ENCODE peak calls at places on chromosomes 11 and 22, in four cellular contexts. One of them, this sample, is unnamed.

GRCh38 chr22:44091021-44091721 is 67.1 kb downstream of the PARVB start:
- DNase-seq in PC-9: no peak
- DNase-seq in HCT116: peak
- DNase-seq in stomach: no peak
- DNase-seq in this sample: peak

GRCh38 chr11:95495722-95496121 is 264.7 kb upstream of the SESN3 start:
- DNase-seq in stomach: no peak
- DNase-seq in HCT116: no peak
- DNase-seq in PC-9: no peak
- DNase-seq in this sample: no peak

GRCh38 chr11:60921259-60921658 is 3.0 kb upstream of the TMEM132A start:
- DNase-seq in HCT116: no peak
- DNase-seq in stomach: no peak
- DNase-seq in PC-9: no peak
- DNase-seq in this sample: no peak

GRCh38 chr11:118291453-118291852 is 13.1 kb upstream of the CD3E start:
- DNase-seq in HCT116: no peak
- DNase-seq in stomach: no peak
- DNase-seq in PC-9: no peak
- DNase-seq in this sample: no peak

GRCh38 chr22:45336971-45337431 is 27.3 kb downstream of the FAM118A start:
- DNase-seq in PC-9: no peak
- DNase-seq in HCT116: no peak
- DNase-seq in stomach: peak
- DNase-seq in this sample: no peak

GRCh38 chr11:67584205-67584880 is 731 bp downstream of the GSTP1 start:
- DNase-seq in HCT116: no peak
- DNase-seq in PC-9: peak
- DNase-seq in stomach: peak
- DNase-seq in this sample: peak

GRCh38 chr11:90135016-90135415 is 553 bp downstream of the NAALAD2 start:
- DNase-seq in PC-9: no peak
- DNase-seq in stomach: no peak
- DNase-seq in HCT116: no peak
- DNase-seq in this sample: no peak

GRCh38 chr11:46896719-46897406 is 21.5 kb downstream of the LRP4 start:
- DNase-seq in stomach: no peak
- DNase-seq in PC-9: no peak
- DNase-seq in HCT116: peak
- DNase-seq in this sample: peak

GRCh38 chr22:43060213-43060612 is 29.0 kb downstream of the TTLL1 start:
- DNase-seq in PC-9: no peak
- DNase-seq in HCT116: no peak
- DNase-seq in stomach: peak
- DNase-seq in this sample: peak

GRCh38 chr11:27040302-27041115 is at the start of gene BBOX1:
- DNase-seq in stomach: no peak
- DNase-seq in HCT116: no peak
- DNase-seq in PC-9: peak
- DNase-seq in this sample: no peak

GRCh38 chr22:46646531-46647211 is 26.5 kb downstream of the GRAMD4 start:
- DNase-seq in PC-9: no peak
- DNase-seq in HCT116: no peak
- DNase-seq in stomach: peak
- DNase-seq in this sample: no peak

GRCh38 chr22:46287873-46288751 is 8.6 kb upstream of the GTSE1 start:
- DNase-seq in stomach: peak
- DNase-seq in PC-9: peak
- DNase-seq in HCT116: no peak
- DNase-seq in this sample: no peak

GRCh38 chr22:29269731-29270474 is 1.8 kb downstream of the EWSR1 start:
- DNase-seq in PC-9: no peak
- DNase-seq in stomach: no peak
- DNase-seq in HCT116: no peak
- DNase-seq in this sample: no peak

GRCh38 chr11:69650832-69651344 is 9.9 kb downstream of the CCND1 start:
- DNase-seq in stomach: no peak
- DNase-seq in HCT116: no peak
- DNase-seq in PC-9: no peak
- DNase-seq in this sample: no peak

GRCh38 chr11:47093541-47093940 is 83.1 kb downstream of the ARFGAP2 start:
- DNase-seq in HCT116: no peak
- DNase-seq in stomach: no peak
- DNase-seq in PC-9: no peak
- DNase-seq in this sample: no peak

GRCh38 chr22:43197271-43197941 is 10.5 kb upstream of the TTLL12 start:
- DNase-seq in HCT116: no peak
- DNase-seq in stomach: no peak
- DNase-seq in PC-9: no peak
- DNase-seq in this sample: no peak

GRCh38 chr11:19660076-19660475 is 52.6 kb upstream of the NAV2 start:
- DNase-seq in HCT116: peak
- DNase-seq in stomach: no peak
- DNase-seq in PC-9: peak
- DNase-seq in this sample: no peak

GRCh38 chr22:22955866-22956535 is 68.4 kb downstream of the IGLL5 start:
- DNase-seq in stomach: peak
- DNase-seq in HCT116: peak
- DNase-seq in PC-9: no peak
- DNase-seq in this sample: peak

GRCh38 chr22:45208993-45209838 is 31.5 kb downstream of the KIAA0930 start:
- DNase-seq in PC-9: no peak
- DNase-seq in HCT116: no peak
- DNase-seq in stomach: no peak
- DNase-seq in this sample: peak

GRCh38 chr11:1943977-1944376 is 3.2 kb upstream of the MRPL23 start:
- DNase-seq in PC-9: no peak
- DNase-seq in stomach: no peak
- DNase-seq in HCT116: no peak
- DNase-seq in this sample: no peak

GRCh38 chr11:17414992-17415391 is 26.5 kb upstream of the KCNJ11 start:
- DNase-seq in HCT116: no peak
- DNase-seq in stomach: no peak
- DNase-seq in PC-9: no peak
- DNase-seq in this sample: no peak

GRCh38 chr22:32378703-32379272 is 21.1 kb downstream of the RFPL3 start:
- DNase-seq in PC-9: peak
- DNase-seq in stomach: no peak
- DNase-seq in HCT116: peak
- DNase-seq in this sample: peak

GRCh38 chr11:35785287-35786167 is 123.0 kb downstream of the TRIM44 start:
- DNase-seq in HCT116: no peak
- DNase-seq in PC-9: no peak
- DNase-seq in stomach: no peak
- DNase-seq in this sample: no peak

GRCh38 chr22:11066458-11067285 is 4461.3 kb upstream of the OR11H1 start:
- DNase-seq in HCT116: no peak
- DNase-seq in stomach: no peak
- DNase-seq in PC-9: no peak
- DNase-seq in this sample: no peak

GRCh38 chr22:50245214-50246072 is 620 bp upstream of the TUBGCP6 start:
- DNase-seq in stomach: no peak
- DNase-seq in PC-9: peak
- DNase-seq in HCT116: no peak
- DNase-seq in this sample: no peak

GRCh38 chr11:88231894-88232482 is 56.7 kb upstream of the RAB38 start:
- DNase-seq in stomach: no peak
- DNase-seq in HCT116: no peak
- DNase-seq in PC-9: peak
- DNase-seq in this sample: peak

GRCh38 chr11:34165786-34166557 is 60.5 kb downstream of the NAT10 start:
- DNase-seq in PC-9: peak
- DNase-seq in HCT116: no peak
- DNase-seq in stomach: no peak
- DNase-seq in this sample: no peak

GRCh38 chr11:116171271-116172140 is 601.3 kb downstream of the BUD13 start:
- DNase-seq in HCT116: no peak
- DNase-seq in PC-9: peak
- DNase-seq in stomach: no peak
- DNase-seq in this sample: no peak

GRCh38 chr22:38080847-38081635 is 2.9 kb downstream of the SLC16A8 start:
- DNase-seq in PC-9: no peak
- DNase-seq in stomach: peak
- DNase-seq in HCT116: no peak
- DNase-seq in this sample: no peak
- H3K4me3 ChIP-seq in PC-9: no peak
- H3K4me3 ChIP-seq in stomach: peak
- H3K4me3 ChIP-seq in HCT116: no peak
- H3K4me3 ChIP-seq in this sample: no peak

GRCh38 chr11:64744544-64745218 is 739 bp upstream of the RASGRP2 start:
- DNase-seq in PC-9: no peak
- DNase-seq in stomach: no peak
- DNase-seq in HCT116: no peak
- DNase-seq in this sample: no peak

GRCh38 chr11:64745219-64745522 is 1.2 kb upstream of the RASGRP2 start:
- DNase-seq in HCT116: no peak
- DNase-seq in stomach: peak
- DNase-seq in PC-9: no peak
- DNase-seq in this sample: no peak

GRCh38 chr11:64746486-64746885 is 2.5 kb upstream of the RASGRP2 start:
- DNase-seq in stomach: no peak
- DNase-seq in PC-9: no peak
- DNase-seq in HCT116: no peak
- DNase-seq in this sample: no peak

GRCh38 chr11:64743591-64744543 is at the start of gene RASGRP2:
- DNase-seq in PC-9: no peak
- DNase-seq in stomach: peak
- DNase-seq in HCT116: no peak
- DNase-seq in this sample: peak

DNA sequence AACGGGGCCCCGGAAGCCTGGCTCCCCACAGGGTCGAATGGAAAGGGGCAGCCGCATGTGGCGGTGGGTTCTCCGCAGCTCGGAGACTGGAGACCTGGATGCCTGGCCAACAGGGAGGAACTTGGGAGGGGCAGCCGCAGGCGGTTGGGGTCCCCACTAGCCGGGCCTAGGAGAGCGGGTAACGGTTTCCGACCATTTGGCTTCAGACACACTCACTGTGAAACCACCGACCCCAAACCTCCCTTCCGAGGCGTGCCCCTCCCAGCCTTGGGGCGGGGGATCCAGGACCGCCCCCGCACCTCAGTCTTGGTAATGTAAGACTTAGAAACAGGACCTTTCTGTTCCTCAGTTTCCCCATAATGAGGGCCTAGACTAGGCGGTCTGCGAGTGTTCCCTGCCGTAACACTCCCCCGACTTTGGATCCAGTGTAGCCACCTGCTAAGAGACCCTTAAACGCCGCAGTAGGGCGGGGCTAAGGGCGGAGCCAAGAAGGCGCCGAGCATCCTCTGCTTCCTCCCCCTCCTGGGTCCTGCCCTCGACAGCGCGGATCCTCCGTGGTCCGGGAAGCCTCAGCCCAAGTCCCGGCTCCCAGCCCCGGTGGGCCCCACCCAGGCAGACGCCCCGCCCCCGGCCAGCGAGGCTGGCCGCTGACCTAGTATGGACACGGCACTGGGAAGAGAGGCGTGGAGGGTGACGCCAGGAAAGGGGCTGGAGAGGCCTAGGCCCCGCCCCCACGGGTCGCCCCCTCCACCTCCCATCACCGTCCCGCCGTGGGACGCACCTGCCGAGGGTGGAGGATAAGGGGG is 1.8 kb upstream of the RASGRP2 start:
- DNase-seq in HCT116: no peak
- DNase-seq in PC-9: no peak
- DNase-seq in stomach: peak
- DNase-seq in this sample: peak
- H3K4me3 ChIP-seq in HCT116: no peak
- H3K4me3 ChIP-seq in PC-9: no peak
- H3K4me3 ChIP-seq in stomach: peak
- H3K4me3 ChIP-seq in this sample: peak

DNA sequence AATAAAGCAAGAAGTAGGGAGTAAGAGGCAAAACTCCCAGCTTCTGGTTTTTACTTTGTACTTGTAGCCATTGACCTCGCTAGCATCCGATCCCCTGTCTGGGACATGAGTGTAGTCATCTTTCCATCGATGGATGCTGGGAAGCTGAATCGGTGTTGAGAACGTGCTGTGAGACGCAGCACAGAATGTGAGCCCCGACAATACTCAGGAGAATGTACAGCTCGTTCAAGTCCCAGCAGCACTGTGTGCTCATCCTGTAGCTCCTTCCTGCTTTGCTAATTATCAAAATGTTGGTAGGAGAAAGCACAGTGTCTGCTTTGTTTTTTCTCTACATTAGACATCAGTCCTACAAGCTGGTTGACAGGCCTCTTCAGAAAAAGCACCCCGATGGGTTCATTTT is 56.6 kb downstream of the JAM3 start:
- DNase-seq in PC-9: no peak
- DNase-seq in stomach: no peak
- DNase-seq in HCT116: no peak
- DNase-seq in this sample: no peak
- H3K4me3 ChIP-seq in PC-9: no peak
- H3K4me3 ChIP-seq in stomach: peak
- H3K4me3 ChIP-seq in HCT116: no peak
- H3K4me3 ChIP-seq in this sample: no peak

GRCh38 chr22:39364646-39365405 is 15.0 kb downstream of the SYNGR1 start:
- DNase-seq in stomach: no peak
- DNase-seq in HCT116: no peak
- DNase-seq in PC-9: no peak
- DNase-seq in this sample: peak

GRCh38 chr22:39365406-39365782 is 15.6 kb downstream of the SYNGR1 start:
- DNase-seq in PC-9: no peak
- DNase-seq in stomach: no peak
- DNase-seq in HCT116: no peak
- DNase-seq in this sample: no peak

GRCh38 chr22:39368402-39368801 is 18.6 kb downstream of the SYNGR1 start:
- DNase-seq in stomach: no peak
- DNase-seq in PC-9: no peak
- DNase-seq in HCT116: no peak
- DNase-seq in this sample: no peak

GRCh38 chr22:39367040-39367439 is 17.2 kb downstream of the SYNGR1 start:
- DNase-seq in stomach: no peak
- DNase-seq in HCT116: no peak
- DNase-seq in PC-9: no peak
- DNase-seq in this sample: no peak

DNA sequence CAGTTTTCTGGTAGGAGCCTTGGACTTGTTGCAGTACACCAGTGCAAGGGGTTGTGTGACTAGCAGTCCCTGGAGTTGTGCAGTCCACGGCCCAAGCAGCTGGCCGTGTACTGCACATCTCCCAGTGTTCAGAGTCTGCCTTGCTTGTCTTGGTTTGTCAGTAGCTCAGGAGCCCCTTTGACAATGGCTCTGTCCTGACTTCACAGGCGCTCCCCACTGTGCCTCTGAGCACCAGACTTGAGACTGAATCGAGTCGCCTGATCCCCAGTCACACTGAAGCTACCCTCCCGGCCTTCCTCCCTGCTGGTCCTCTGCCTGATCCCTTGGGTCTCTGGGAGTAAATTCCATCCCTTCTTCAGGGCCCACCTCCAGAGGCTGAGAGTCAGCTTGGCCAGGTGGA is 19.4 kb downstream of the SYNGR1 start:
- DNase-seq in PC-9: no peak
- DNase-seq in HCT116: no peak
- DNase-seq in stomach: no peak
- DNase-seq in this sample: no peak
- H3K4me3 ChIP-seq in PC-9: no peak
- H3K4me3 ChIP-seq in HCT116: no peak
- H3K4me3 ChIP-seq in stomach: no peak
- H3K4me3 ChIP-seq in this sample: no peak

GRCh38 chr22:35681454-35682050 is 33.3 kb downstream of the APOL6 start:
- DNase-seq in PC-9: no peak
- DNase-seq in stomach: no peak
- DNase-seq in HCT116: no peak
- DNase-seq in this sample: no peak
- H3K4me3 ChIP-seq in PC-9: no peak
- H3K4me3 ChIP-seq in stomach: no peak
- H3K4me3 ChIP-seq in HCT116: no peak
- H3K4me3 ChIP-seq in this sample: no peak

This sample was measured in WERI-Rb-1.